ENCODE peak calls at places on chromosomes 3 and 15, in ten cellular contexts. Z is uterus; Y is ACHN; D is AG08396; P is iris pigment epithelial cell; M is stimulated activated naive CD8-positive, alpha-beta T cell treated with anti-CD3 and anti-CD28 coated beads, Interleukin-15, Interleukin-2, amounts not matched to agents 100 U/mL and 50 U/mL, for 24 hours; K is CD4-positive, alpha-beta T cell; F is right atrium auricular region; X is astrocyte of the spinal cord; L is fibroblast of lung. S is an unnamed sample.

GRCh38 chr15:81027200-81027599 is 26.5 kb downstream of the TLNRD1 start:
- DNase-seq in Y (no peak), L (no peak), F (no peak), X (no peak), Z (no peak), D (no peak), K (no peak), P (no peak), M (no peak), S (peak)

GRCh38 chr15:70376031-70376928 is 278.6 kb upstream of the TLE3 start:
- DNase-seq in M (no peak), Y (no peak), D (no peak), K (no peak), Z (no peak), L (no peak), F (peak), X (no peak), P (no peak), S (no peak)

GRCh38 chr15:29072444-29072843 is 186.7 kb downstream of the APBA2 start:
- DNase-seq in Y (no peak), M (no peak), L (no peak), K (no peak), D (no peak), Z (no peak), P (no peak), X (no peak), F (no peak), S (no peak)

GRCh38 chr15:84976746-84977345 is 4.8 kb upstream of the PDE8A start:
- DNase-seq in P (no peak), M (no peak), L (no peak), Y (no peak), K (no peak), Z (no peak), X (no peak), F (no peak), D (no peak), S (no peak)

GRCh38 chr3:150889105-150889504 is 16.1 kb downstream of the MINDY4B start:
- DNase-seq in D (no peak), L (no peak), P (no peak), M (no peak), X (no peak), Y (no peak), Z (no peak), F (no peak), K (no peak), S (no peak)

GRCh38 chr15:69540622-69541021 is 88.0 kb downstream of the RPLP1 start:
- DNase-seq in X (peak), D (no peak), Y (no peak), P (no peak), Z (no peak), F (no peak), M (no peak), L (no peak), K (no peak), S (no peak)

GRCh38 chr3:4421121-4421520 is 45.9 kb downstream of the SUMF1 start:
- DNase-seq in L (peak), X (peak), F (no peak), K (no peak), P (peak), M (no peak), Z (no peak), D (peak), Y (peak), S (no peak)

GRCh38 chr3:127629462-127630403 is 748 bp downstream of the PODXL2 start:
- DNase-seq in Z (no peak), K (peak), L (no peak), Y (no peak), M (peak), D (no peak), X (no peak), F (no peak), P (no peak), S (no peak)

GRCh38 chr3:188458761-188459160 is 304.8 kb downstream of the LPP start:
- DNase-seq in Y (no peak), Z (no peak), F (no peak), P (no peak), D (no peak), X (peak), L (peak), K (no peak), M (no peak), S (no peak)

S was measured in AG04449.